ENCODE peak calls at places on chromosome 12, in six cellular contexts. One of them, this sample, is unnamed.

GRCh38 chr12:109722022-109722752 is 8.6 kb downstream of the FAM222A start:
- DNase-seq in uterus: no peak
- DNase-seq in tibial nerve: no peak
- DNase-seq in HCT116: no peak
- DNase-seq in gastrocnemius medialis: no peak
- DNase-seq in adrenal gland: no peak
- DNase-seq in this sample: no peak

GRCh38 chr12:120849765-120850164 is 54.4 kb downstream of the SPPL3 start:
- DNase-seq in gastrocnemius medialis: peak; percentile 61
- DNase-seq in uterus: no peak
- DNase-seq in HCT116: no peak
- DNase-seq in adrenal gland: no peak
- DNase-seq in tibial nerve: no peak
- DNase-seq in this sample: peak; percentile 65

GRCh38 chr12:78392918-78393317 is 471.7 kb upstream of the SYT1 start:
- DNase-seq in gastrocnemius medialis: no peak
- DNase-seq in uterus: no peak
- DNase-seq in tibial nerve: no peak
- DNase-seq in HCT116: no peak
- DNase-seq in adrenal gland: no peak
- DNase-seq in this sample: no peak

GRCh38 chr12:56188116-56188785 is 1.0 kb downstream of the SMARCC2 start:
- DNase-seq in adrenal gland: no peak
- DNase-seq in HCT116: no peak
- DNase-seq in uterus: no peak
- DNase-seq in tibial nerve: no peak
- DNase-seq in gastrocnemius medialis: no peak
- DNase-seq in this sample: no peak

GRCh38 chr12:102960766-102961487 is 3.5 kb downstream of the ASCL1 start:
- DNase-seq in adrenal gland: no peak
- DNase-seq in tibial nerve: no peak
- DNase-seq in gastrocnemius medialis: no peak
- DNase-seq in uterus: no peak
- DNase-seq in HCT116: no peak
- DNase-seq in this sample: no peak

GRCh38 chr12:122413516-122414404 is 8.7 kb downstream of the CLIP1 start:
- DNase-seq in HCT116: no peak
- DNase-seq in tibial nerve: no peak
- DNase-seq in uterus: no peak
- DNase-seq in gastrocnemius medialis: no peak
- DNase-seq in adrenal gland: peak; percentile 46
- DNase-seq in this sample: peak; percentile 51

GRCh38 chr12:111440631-111441030 is 34.9 kb downstream of the SH2B3 start:
- DNase-seq in tibial nerve: no peak
- DNase-seq in adrenal gland: no peak
- DNase-seq in HCT116: no peak
- DNase-seq in uterus: no peak
- DNase-seq in gastrocnemius medialis: no peak
- DNase-seq in this sample: no peak

GRCh38 chr12:30827406-30828055 is 72.8 kb upstream of the CAPRIN2 start:
- DNase-seq in tibial nerve: no peak
- DNase-seq in adrenal gland: no peak
- DNase-seq in uterus: no peak
- DNase-seq in gastrocnemius medialis: no peak
- DNase-seq in HCT116: no peak
- DNase-seq in this sample: no peak

GRCh38 chr12:52715416-52715815 is 12.1 kb upstream of the KRT77 start:
- DNase-seq in uterus: no peak
- DNase-seq in gastrocnemius medialis: no peak
- DNase-seq in tibial nerve: no peak
- DNase-seq in adrenal gland: no peak
- DNase-seq in HCT116: peak; percentile 16
- DNase-seq in this sample: peak; percentile 24

GRCh38 chr12:12510141-12510540 is 52.5 kb downstream of the DUSP16 start:
- DNase-seq in gastrocnemius medialis: no peak
- DNase-seq in uterus: no peak
- DNase-seq in HCT116: no peak
- DNase-seq in tibial nerve: no peak
- DNase-seq in adrenal gland: no peak
- DNase-seq in this sample: no peak

GRCh38 chr12:58934528-58934927 is 14.2 kb upstream of the LRIG3 start:
- DNase-seq in adrenal gland: no peak
- DNase-seq in HCT116: no peak
- DNase-seq in uterus: no peak
- DNase-seq in tibial nerve: no peak
- DNase-seq in gastrocnemius medialis: no peak
- DNase-seq in this sample: no peak

GRCh38 chr12:77300815-77301214 is 235.4 kb upstream of the E2F7 start:
- DNase-seq in tibial nerve: no peak
- DNase-seq in uterus: no peak
- DNase-seq in gastrocnemius medialis: no peak
- DNase-seq in adrenal gland: no peak
- DNase-seq in HCT116: no peak
- DNase-seq in this sample: no peak

GRCh38 chr12:52137746-52138145 is 54.1 kb downstream of the KRT80 start:
- DNase-seq in tibial nerve: no peak
- DNase-seq in HCT116: no peak
- DNase-seq in uterus: no peak
- DNase-seq in gastrocnemius medialis: no peak
- DNase-seq in adrenal gland: no peak
- DNase-seq in this sample: no peak

GRCh38 chr12:57603758-57604453 is 718 bp upstream of the DTX3 start:
- DNase-seq in uterus: peak; percentile 76
- DNase-seq in tibial nerve: no peak
- DNase-seq in adrenal gland: peak; percentile 63
- DNase-seq in HCT116: no peak
- DNase-seq in gastrocnemius medialis: no peak
- DNase-seq in this sample: peak; percentile 71

GRCh38 chr12:93292213-93292612 is 85.5 kb upstream of the NUDT4 start:
- DNase-seq in gastrocnemius medialis: no peak
- DNase-seq in uterus: no peak
- DNase-seq in tibial nerve: no peak
- DNase-seq in adrenal gland: no peak
- DNase-seq in HCT116: no peak
- DNase-seq in this sample: no peak

GRCh38 chr12:104602901-104603300 is 146.2 kb downstream of the CHST11 start:
- DNase-seq in gastrocnemius medialis: no peak
- DNase-seq in uterus: no peak
- DNase-seq in adrenal gland: no peak
- DNase-seq in HCT116: no peak
- DNase-seq in tibial nerve: no peak
- DNase-seq in this sample: no peak

GRCh38 chr12:89216141-89216952 is 136.0 kb downstream of the DUSP6 start:
- DNase-seq in adrenal gland: no peak
- DNase-seq in HCT116: no peak
- DNase-seq in uterus: no peak
- DNase-seq in tibial nerve: no peak
- DNase-seq in gastrocnemius medialis: no peak
- DNase-seq in this sample: no peak

DNA sequence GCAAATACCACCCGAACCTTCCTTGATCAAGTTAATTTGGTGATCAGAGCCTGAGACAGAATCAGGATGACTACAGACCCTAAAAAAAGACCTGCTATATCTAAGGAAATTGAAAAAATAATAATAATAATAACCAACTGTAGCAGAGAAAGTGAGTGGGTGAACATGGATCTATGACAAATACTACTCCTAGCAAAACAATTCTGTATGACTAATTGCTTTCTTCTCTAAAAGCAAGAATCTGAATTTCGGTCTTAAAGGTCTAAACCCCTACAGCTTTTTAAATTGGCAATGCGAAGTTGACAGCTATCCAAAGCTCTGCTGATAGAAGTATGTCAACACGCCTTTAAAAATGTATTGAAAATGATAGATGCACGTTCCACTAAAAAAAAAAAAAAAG is 102.2 kb downstream of the PRKAB1 start:
- DNase-seq in adrenal gland: no peak
- DNase-seq in HCT116: no peak
- DNase-seq in gastrocnemius medialis: no peak
- DNase-seq in uterus: no peak
- DNase-seq in tibial nerve: no peak
- DNase-seq in this sample: no peak
- H3K36me3 ChIP-seq in adrenal gland: no peaks in the 10 kb centered on the region
- H3K36me3 ChIP-seq in HCT116: peaks cover 60% of the 10 kb centered on the region
- H3K36me3 ChIP-seq in gastrocnemius medialis: no peaks in the 10 kb centered on the region
- H3K36me3 ChIP-seq in uterus: no peaks in the 10 kb centered on the region
- H3K36me3 ChIP-seq in tibial nerve: no peaks in the 10 kb centered on the region
- H3K36me3 ChIP-seq in this sample: no peaks in the 10 kb centered on the region

DNA sequence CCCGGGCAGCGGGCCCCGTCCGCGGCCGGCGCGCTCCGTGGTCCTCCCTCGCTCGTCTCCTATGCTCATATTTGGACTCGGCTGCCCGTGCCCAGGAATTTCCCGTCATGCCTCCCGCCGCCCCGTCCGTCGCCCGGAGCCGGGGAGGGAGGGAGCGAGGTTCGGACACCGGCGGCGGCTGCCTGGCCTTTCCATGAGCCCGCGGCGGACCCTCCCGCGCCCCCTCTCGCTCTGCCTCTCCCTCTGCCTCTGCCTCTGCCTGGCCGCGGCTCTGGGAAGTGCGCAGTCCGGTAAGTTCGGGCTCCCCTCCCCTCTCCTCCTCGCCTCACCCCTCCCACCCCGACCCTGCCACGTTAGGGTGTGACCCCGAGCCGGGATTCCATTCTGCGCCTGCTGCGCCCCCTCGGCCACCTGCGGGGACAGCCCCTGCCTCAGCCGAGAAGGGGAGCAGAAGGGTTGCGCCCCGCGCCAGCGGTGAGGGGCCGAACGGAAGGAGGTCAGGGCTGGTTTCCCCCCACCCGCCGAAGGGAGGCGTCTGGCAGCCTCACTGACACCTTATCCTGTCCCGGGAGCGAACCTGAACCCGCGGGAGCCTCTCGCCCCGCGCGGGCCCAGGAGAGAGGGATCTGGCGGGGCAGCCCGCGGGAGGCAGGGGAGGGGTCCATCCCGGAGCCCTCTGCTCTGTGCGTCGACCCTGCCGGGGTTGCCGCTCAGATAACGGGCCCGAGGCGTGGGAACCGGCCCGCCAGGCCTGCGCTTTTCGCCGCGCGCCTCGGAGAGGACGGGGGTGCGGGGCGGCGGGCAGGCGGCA is at the start of gene MSRB3:
- DNase-seq in tibial nerve: peak; percentile 40
- DNase-seq in adrenal gland: peak; percentile 40
- DNase-seq in uterus: peak; percentile 83
- DNase-seq in HCT116: peak; percentile 19
- DNase-seq in gastrocnemius medialis: peak; percentile 58
- DNase-seq in this sample: peak; percentile 61
- TF ChIP-seq POLR2A in tibial nerve: peak; percentile 21
- TF ChIP-seq POLR2A in adrenal gland: no peak
- TF ChIP-seq POLR2A in uterus: peak; percentile 72
- TF ChIP-seq POLR2A in HCT116: no peak
- TF ChIP-seq POLR2A in gastrocnemius medialis: peak; percentile 67
- TF ChIP-seq POLR2A in this sample: peak; percentile 5

GRCh38 chr12:68260153-68260552 is 6.7 kb upstream of the IL22 start:
- DNase-seq in gastrocnemius medialis: no peak
- DNase-seq in uterus: no peak
- DNase-seq in HCT116: no peak
- DNase-seq in adrenal gland: no peak
- DNase-seq in tibial nerve: no peak
- DNase-seq in this sample: no peak
- H3K4me3 ChIP-seq in gastrocnemius medialis: no peak overlapping the region
- H3K4me3 ChIP-seq in uterus: no peak overlapping the region
- H3K4me3 ChIP-seq in HCT116: no peak overlapping the region
- H3K4me3 ChIP-seq in adrenal gland: no peak overlapping the region
- H3K4me3 ChIP-seq in tibial nerve: no peak overlapping the region
- H3K4me3 ChIP-seq in this sample: no peak overlapping the region

GRCh38 chr12:132066749-132067148 is 77.4 kb downstream of the DDX51 start:
- DNase-seq in adrenal gland: no peak
- DNase-seq in tibial nerve: no peak
- DNase-seq in HCT116: no peak
- DNase-seq in uterus: no peak
- DNase-seq in gastrocnemius medialis: no peak
- DNase-seq in this sample: no peak

GRCh38 chr12:132067182-132067581 is 76.9 kb downstream of the DDX51 start:
- DNase-seq in tibial nerve: no peak
- DNase-seq in HCT116: no peak
- DNase-seq in adrenal gland: no peak
- DNase-seq in uterus: no peak
- DNase-seq in gastrocnemius medialis: no peak
- DNase-seq in this sample: no peak

GRCh38 chr12:132065609-132066344 is 78.3 kb downstream of the DDX51 start:
- DNase-seq in HCT116: no peak
- DNase-seq in tibial nerve: no peak
- DNase-seq in gastrocnemius medialis: no peak
- DNase-seq in adrenal gland: no peak
- DNase-seq in uterus: no peak
- DNase-seq in this sample: no peak

GRCh38 chr12:132065203-132065602 is 78.9 kb downstream of the DDX51 start:
- DNase-seq in gastrocnemius medialis: no peak
- DNase-seq in uterus: no peak
- DNase-seq in tibial nerve: no peak
- DNase-seq in HCT116: no peak
- DNase-seq in adrenal gland: no peak
- DNase-seq in this sample: no peak

DNA sequence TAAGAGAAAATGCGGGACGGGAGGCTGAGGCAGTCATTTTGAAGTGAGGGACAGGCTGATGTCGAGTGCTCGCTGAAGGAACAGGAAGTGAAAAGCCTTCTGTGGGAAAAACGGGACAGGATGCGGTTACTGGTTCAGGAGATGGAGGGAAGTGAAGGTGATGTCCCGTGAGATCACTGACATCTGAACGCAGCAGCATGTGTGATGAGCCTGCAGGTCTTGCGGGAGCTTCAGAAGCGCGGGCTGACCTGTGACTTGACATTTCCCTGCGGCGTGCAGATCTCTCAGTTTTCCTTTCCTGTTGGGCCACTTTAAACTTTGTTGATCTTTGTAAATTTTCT is 77.8 kb downstream of the DDX51 start:
- DNase-seq in adrenal gland: no peak
- DNase-seq in HCT116: no peak
- DNase-seq in tibial nerve: no peak
- DNase-seq in gastrocnemius medialis: no peak
- DNase-seq in uterus: no peak
- DNase-seq in this sample: no peak
- H3K36me3 ChIP-seq in adrenal gland: peaks cover 84% of the 10 kb centered on the region
- H3K36me3 ChIP-seq in HCT116: peaks cover 37% of the 10 kb centered on the region
- H3K36me3 ChIP-seq in tibial nerve: peaks cover 11% of the 10 kb centered on the region
- H3K36me3 ChIP-seq in gastrocnemius medialis: no peaks in the 10 kb centered on the region
- H3K36me3 ChIP-seq in uterus: no peaks in the 10 kb centered on the region
- H3K36me3 ChIP-seq in this sample: peaks cover 59% of the 10 kb centered on the region

This sample was measured in thyroid gland.